ENCODE peak calls at places on chromosomes 12 and 14, in nine cellular contexts. Z is iPS DF 19.7; N is fibroblast of the aortic adventitia; B is adipocyte; E is GM20000; W is T-helper 1 cell; J is ureter; C is activated naive CD8-positive, alpha-beta T cell treated with anti-CD3 and anti-CD28 coated beads for 36 hours; P is neural progenitor cell. Y is an unnamed sample.
A peak's percentile ranks its signal among the peaks of the same experiment; 100 is the strongest.

GRCh38 chr14:104438166-104438887 is 141.2 kb upstream of the C14orf180 start:
- DNase-seq in J (no peak), E (no peak), N (no peak), W (no peak), C (no peak), Z (no peak), P (no peak), B (no peak), Y (peak; percentile 42)

GRCh38 chr12:112788205-112788604 is 3.3 kb upstream of the RPH3A start:
- DNase-seq in E (no peak), P (peak; percentile 46), B (no peak), J (no peak), W (no peak), C (no peak), N (no peak), Z (no peak), Y (peak; percentile 35)

GRCh38 chr14:95635051-95635450 is 51.2 kb upstream of the TCL1B start:
- DNase-seq in E (no peak), C (no peak), N (no peak), P (no peak), J (no peak), Z (no peak), W (no peak), B (no peak), Y (no peak)

GRCh38 chr12:115114140-115114539 is 430.2 kb upstream of the TBX3 start:
- DNase-seq in C (no peak), N (no peak), W (no peak), J (no peak), Z (no peak), E (no peak), P (no peak), B (no peak), Y (no peak)

GRCh38 chr14:22865424-22866215 is 5.9 kb upstream of the LRP10 start:
- DNase-seq in C (no peak), P (peak; percentile 61), N (no peak), J (no peak), E (no peak), W (no peak), Z (no peak), B (no peak), Y (peak; percentile 89)

GRCh38 chr12:18750087-18750486 is 12.2 kb downstream of the CAPZA3 start:
- DNase-seq in W (no peak), Z (no peak), E (no peak), P (no peak), C (no peak), N (peak; percentile 55), J (no peak), B (peak; percentile 59), Y (no peak)

GRCh38 chr12:77247542-77247941 is 182.2 kb upstream of the E2F7 start:
- DNase-seq in C (no peak), E (no peak), N (peak; percentile 32), J (no peak), B (no peak), W (no peak), Z (no peak), P (no peak), Y (no peak)

GRCh38 chr12:459430-460258 is at the start of gene B4GALNT3:
- DNase-seq in P (peak; percentile 86), E (peak; percentile 72), N (peak; percentile 17), B (peak; percentile 62), C (peak; percentile 48), Z (no peak), W (peak; percentile 44), J (no peak), Y (peak; percentile 98)

GRCh38 chr12:48786591-48787544 is 2.0 kb downstream of the ADCY6 start:
- DNase-seq in B (peak; percentile 24), C (no peak), J (no peak), E (no peak), N (peak; percentile 63), W (no peak), Z (no peak), P (no peak), Y (no peak)

GRCh38 chr12:93032748-93033147 is 103.7 kb upstream of the EEA1 start:
- DNase-seq in W (no peak), Z (no peak), C (no peak), P (no peak), N (no peak), E (no peak), J (no peak), B (peak; percentile 41), Y (no peak)

GRCh38 chr14:95058491-95058890 is 98.8 kb downstream of the DICER1 start:
- DNase-seq in W (no peak), C (no peak), N (no peak), Z (no peak), B (no peak), P (no peak), E (no peak), J (no peak), Y (no peak)

Y was measured in H7.